ENCODE peak calls at places on chromosome 1, in seven cellular contexts. C is NCI-H1092; E is activated T-cell treated with anti-CD3 and anti-CD28 coated beads, Interleukin-2, amount 50 U/mL, for 4 hours; O is HEK293T; D is stimulated activated CD4-positive, alpha-beta T cell treated with anti-CD3 and anti-CD28 coated beads, Interleukin-12 subunit alpha, Interleukin-12 subunit beta, amount 100 ng/mL, for 24 hours; B is NCI-H748 treated with DMSO at 0.1 percent for 48 hours; L is endothelial cell of umbilical vein. Q is an unnamed sample.

GRCh38 chr1:16122361-16122881 is 33.4 kb downstream of the EPHA2 start:
- DNase-seq in C (no peak), B (no peak), L (no peak), E (no peak), O (no peak), D (no peak), Q (peak)

GRCh38 chr1:97017895-97018294 is 296.3 kb downstream of the PTBP2 start:
- DNase-seq in D (no peak), L (no peak), B (no peak), E (no peak), O (no peak), C (no peak), Q (no peak)

GRCh38 chr1:27574871-27575831 is 28.8 kb downstream of the AHDC1 start:
- DNase-seq in E (no peak), L (peak), C (peak), D (no peak), O (peak), B (no peak), Q (no peak)

GRCh38 chr1:94039871-94040569 is 80.9 kb downstream of the ABCA4 start:
- DNase-seq in B (no peak), L (peak), C (no peak), O (no peak), D (no peak), E (no peak), Q (no peak)

GRCh38 chr1:48061162-48062136 is 64.3 kb upstream of the TRABD2B start:
- DNase-seq in C (no peak), O (peak), D (peak), B (peak), L (peak), E (no peak), Q (no peak)

GRCh38 chr1:87334351-87335174 is 5.9 kb downstream of the LMO4 start:
- DNase-seq in B (peak), L (peak), C (no peak), O (peak), E (no peak), D (no peak), Q (no peak)

GRCh38 chr1:85398391-85399064 is 66.4 kb downstream of the DDAH1 start:
- DNase-seq in E (no peak), B (no peak), C (no peak), L (peak), D (no peak), O (no peak), Q (no peak)

GRCh38 chr1:167927075-167927754 is 9.3 kb upstream of the DCAF6 start:
- DNase-seq in B (no peak), L (no peak), D (no peak), C (no peak), O (no peak), E (no peak), Q (no peak)

GRCh38 chr1:207983044-207983443 is 72.1 kb upstream of the CD34 start:
- DNase-seq in C (no peak), L (no peak), B (no peak), O (no peak), D (no peak), E (no peak), Q (no peak)

GRCh38 chr1:5399771-5400170 is 592.5 kb downstream of the NPHP4 start:
- DNase-seq in E (no peak), C (no peak), O (no peak), B (no peak), L (no peak), D (no peak), Q (no peak)

Q was measured in CD14-positive monocyte.